ENCODE peak calls at places on chromosomes 3 and 15, in six cellular contexts. W, O, E, U, R and L are unnamed samples.

GRCh38 chr3:124599779-124600693 is 130.2 kb upstream of the UMPS start:
- DNase-seq in W (no peak), O (peak), E (peak), U (no peak), R (peak), L (no peak)

GRCh38 chr3:46656778-46657556 is 36.5 kb downstream of the ALS2CL start:
- DNase-seq in W (no peak), O (no peak), E (no peak), U (no peak), R (no peak), L (no peak)

GRCh38 chr3:153242900-153243299 is 80.9 kb downstream of the RAP2B start:
- DNase-seq in W (no peak), O (no peak), E (no peak), U (no peak), R (no peak), L (no peak)

GRCh38 chr3:161069441-161070251 is 35.5 kb downstream of the B3GALNT1 start:
- DNase-seq in W (peak), O (no peak), E (peak), U (no peak), R (no peak), L (no peak)

GRCh38 chr3:127637546-127637945 is 8.6 kb downstream of the PODXL2 start:
- DNase-seq in W (no peak), O (no peak), E (no peak), U (no peak), R (no peak), L (no peak)

GRCh38 chr3:47856669-47857068 is 53.7 kb downstream of the DHX30 start:
- DNase-seq in W (no peak), O (no peak), E (no peak), U (no peak), R (no peak), L (no peak)

GRCh38 chr3:138782748-138783147 is 52.0 kb downstream of the PIK3CB start:
- DNase-seq in W (no peak), O (no peak), E (no peak), U (no peak), R (no peak), L (no peak)

GRCh38 chr15:69595009-69595825 is 142.6 kb downstream of the RPLP1 start:
- DNase-seq in W (no peak), O (no peak), E (no peak), U (no peak), R (peak), L (no peak)

GRCh38 chr3:115912372-115912771 is 289.1 kb downstream of the GAP43 start:
- DNase-seq in W (no peak), O (no peak), E (no peak), U (no peak), R (no peak), L (no peak)

GRCh38 chr3:71542548-71543370 is 40.8 kb downstream of the FOXP1 start:
- DNase-seq in W (no peak), O (no peak), E (peak), U (peak), R (peak), L (peak)

GRCh38 chr15:52733078-52733477 is 53.9 kb upstream of the ATOSA start:
- DNase-seq in W (no peak), O (peak), E (no peak), U (no peak), R (no peak), L (peak)

GRCh38 chr3:152508705-152509104 is 240.0 kb downstream of the MBNL1 start:
- DNase-seq in W (no peak), O (peak), E (peak), U (no peak), R (no peak), L (peak)

GRCh38 chr3:147392083-147392916 is 14.0 kb downstream of the ZIC4 start:
- DNase-seq in W (no peak), O (no peak), E (peak), U (no peak), R (no peak), L (no peak)

GRCh38 chr3:59513570-59513969 is 463.7 kb upstream of the CFAP20DC start:
- DNase-seq in W (no peak), O (no peak), E (no peak), U (no peak), R (no peak), L (no peak)

GRCh38 chr15:85766007-85766831 is 28.5 kb downstream of the KLHL25 start:
- DNase-seq in W (no peak), O (no peak), E (no peak), U (no peak), R (no peak), L (no peak)

GRCh38 chr3:143808999-143809700 is 39.1 kb downstream of the SLC9A9 start:
- DNase-seq in W (no peak), O (no peak), E (no peak), U (no peak), R (no peak), L (no peak)

GRCh38 chr3:99934984-99935797 is 117.5 kb downstream of the CMSS1 start:
- DNase-seq in W (no peak), O (peak), E (peak), U (no peak), R (no peak), L (no peak)

GRCh38 chr3:126659915-126660886 is 5.3 kb upstream of the TXNRD3 start:
- DNase-seq in W (no peak), O (peak), E (no peak), U (no peak), R (no peak), L (no peak)

GRCh38 chr3:71447803-71448202 is 135.7 kb downstream of the FOXP1 start:
- DNase-seq in W (no peak), O (no peak), E (no peak), U (no peak), R (no peak), L (no peak)

GRCh38 chr3:125231895-125232294 is 19.3 kb upstream of the SLC12A8 start:
- DNase-seq in W (no peak), O (no peak), E (peak), U (no peak), R (no peak), L (no peak)

GRCh38 chr3:143586565-143586964 is 261.7 kb downstream of the SLC9A9 start:
- DNase-seq in W (no peak), O (no peak), E (no peak), U (peak), R (no peak), L (no peak)

GRCh38 chr3:52809821-52810377 is 15.3 kb downstream of the ITIH3 start:
- DNase-seq in W (no peak), O (no peak), E (no peak), U (no peak), R (no peak), L (no peak)

GRCh38 chr3:64368163-64369025 is 143.1 kb upstream of the PRICKLE2 start:
- DNase-seq in W (no peak), O (no peak), E (no peak), U (no peak), R (no peak), L (no peak)

GRCh38 chr3:124881976-124882697 is 5.0 kb downstream of the ITGB5 start:
- DNase-seq in W (no peak), O (no peak), E (no peak), U (no peak), R (no peak), L (no peak)

GRCh38 chr15:75420698-75421097 is 30.8 kb downstream of the SIN3A start:
- DNase-seq in W (no peak), O (no peak), E (peak), U (no peak), R (no peak), L (no peak)

GRCh38 chr3:44522494-44522933 is 32.5 kb upstream of the ZKSCAN7 start:
- DNase-seq in W (no peak), O (peak), E (no peak), U (no peak), R (no peak), L (no peak)

GRCh38 chr3:69309810-69310209 is 76.1 kb downstream of the FRMD4B start:
- DNase-seq in W (no peak), O (peak), E (no peak), U (no peak), R (no peak), L (no peak)

GRCh38 chr3:46564190-46565112 is 1.7 kb downstream of the LRRC2 start:
- DNase-seq in W (no peak), O (no peak), E (no peak), U (no peak), R (no peak), L (no peak)

GRCh38 chr3:58962040-58962651 is 87.7 kb downstream of the CFAP20DC start:
- DNase-seq in W (no peak), O (no peak), E (no peak), U (no peak), R (no peak), L (no peak)

GRCh38 chr3:116815831-116816588 is 106.4 kb downstream of the TUSC7 start:
- DNase-seq in W (no peak), O (no peak), E (no peak), U (no peak), R (peak), L (no peak)

GRCh38 chr3:161265916-161266571 is 44.9 kb downstream of the NMD3 start:
- DNase-seq in W (no peak), O (no peak), E (peak), U (no peak), R (no peak), L (no peak)

GRCh38 chr3:54046677-54047214 is 75.6 kb upstream of the CACNA2D3 start:
- DNase-seq in W (no peak), O (no peak), E (no peak), U (no peak), R (no peak), L (no peak)

GRCh38 chr15:38069506-38069905 is 135.1 kb downstream of the TMCO5A start:
- DNase-seq in W (no peak), O (no peak), E (peak), U (no peak), R (peak), L (no peak)

GRCh38 chr3:169402667-169403360 is 260.7 kb downstream of the MECOM start:
- DNase-seq in W (no peak), O (no peak), E (no peak), U (no peak), R (no peak), L (no peak)

GRCh38 chr3:169394316-169394715 is 269.2 kb downstream of the MECOM start:
- DNase-seq in W (no peak), O (no peak), E (no peak), U (no peak), R (no peak), L (no peak)

GRCh38 chr3:169400874-169401273 is 262.6 kb downstream of the MECOM start:
- DNase-seq in W (no peak), O (no peak), E (no peak), U (no peak), R (no peak), L (no peak)

GRCh38 chr3:169400205-169400604 is 263.3 kb downstream of the MECOM start:
- DNase-seq in W (no peak), O (no peak), E (no peak), U (no peak), R (no peak), L (no peak)

GRCh38 chr3:169399068-169399467 is 264.4 kb downstream of the MECOM start:
- DNase-seq in W (no peak), O (no peak), E (no peak), U (no peak), R (no peak), L (no peak)
- TF ChIP-seq POLR2AphosphoS5 in W (no peak), O (no peak), E (no peak), U (no peak), R (no peak), L (no peak)

GRCh38 chr3:66501483-66502266 is 853 bp upstream of the LRIG1 start:
- DNase-seq in W (no peak), O (no peak), E (no peak), U (no peak), R (no peak), L (no peak)
- TF ChIP-seq CTCF in W (no peak), O (no peak), E (no peak), U (no peak), R (no peak), L (no peak)

DNA sequence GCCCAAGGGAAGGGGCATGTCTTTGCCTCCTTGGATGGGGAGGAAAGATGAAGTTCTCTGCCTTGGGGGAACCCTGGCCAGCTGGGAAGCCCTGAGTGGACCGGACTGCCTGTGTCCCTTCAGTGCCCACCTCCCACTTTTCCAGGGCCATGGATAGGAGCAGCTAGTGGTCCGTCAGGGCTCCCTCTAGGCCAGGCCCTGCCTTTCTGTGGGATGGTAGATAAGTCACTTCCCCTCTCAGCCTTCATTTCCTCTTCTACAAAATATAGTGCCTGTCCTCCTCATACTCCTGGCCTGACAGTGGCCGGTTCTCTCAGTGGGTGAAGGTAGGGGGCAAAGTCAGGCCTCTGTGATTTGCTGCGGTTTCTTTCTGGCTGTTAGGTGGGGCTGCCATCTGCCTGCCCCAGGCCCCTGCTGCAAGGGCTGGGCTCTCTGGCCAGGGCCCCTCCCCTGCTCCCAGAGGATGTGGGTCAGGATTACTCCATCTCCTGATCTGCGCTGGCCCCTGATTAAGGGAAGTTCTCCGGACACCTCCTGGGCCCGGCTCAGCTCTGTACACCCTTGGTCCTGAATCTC is 1.4 kb downstream of the PLEKHO2 start:
- DNase-seq in W (no peak), O (no peak), E (peak), U (peak), R (peak), L (peak)
- TF ChIP-seq POLR2AphosphoS5 in W (no peak), O (no peak), E (no peak), U (no peak), R (no peak), L (peak)

GRCh38 chr3:13654330-13655073 is 105.6 kb downstream of the FBLN2 start:
- DNase-seq in W (no peak), O (no peak), E (no peak), U (no peak), R (no peak), L (no peak)

GRCh38 chr3:13656584-13657301 is 107.8 kb downstream of the FBLN2 start:
- DNase-seq in W (no peak), O (no peak), E (no peak), U (no peak), R (no peak), L (no peak)

GRCh38 chr3:13657660-13658435 is 108.9 kb downstream of the FBLN2 start:
- DNase-seq in W (no peak), O (no peak), E (peak), U (no peak), R (peak), L (peak)

GRCh38 chr3:13653631-13654279 is 104.8 kb downstream of the FBLN2 start:
- DNase-seq in W (no peak), O (no peak), E (no peak), U (no peak), R (no peak), L (no peak)

GRCh38 chr3:13655074-13655913 is 106.4 kb downstream of the FBLN2 start:
- DNase-seq in W (no peak), O (no peak), E (peak), U (no peak), R (peak), L (no peak)
- TF ChIP-seq CTCF in W (peak), O (peak), E (peak), U (no peak), R (peak), L (no peak)

DNA sequence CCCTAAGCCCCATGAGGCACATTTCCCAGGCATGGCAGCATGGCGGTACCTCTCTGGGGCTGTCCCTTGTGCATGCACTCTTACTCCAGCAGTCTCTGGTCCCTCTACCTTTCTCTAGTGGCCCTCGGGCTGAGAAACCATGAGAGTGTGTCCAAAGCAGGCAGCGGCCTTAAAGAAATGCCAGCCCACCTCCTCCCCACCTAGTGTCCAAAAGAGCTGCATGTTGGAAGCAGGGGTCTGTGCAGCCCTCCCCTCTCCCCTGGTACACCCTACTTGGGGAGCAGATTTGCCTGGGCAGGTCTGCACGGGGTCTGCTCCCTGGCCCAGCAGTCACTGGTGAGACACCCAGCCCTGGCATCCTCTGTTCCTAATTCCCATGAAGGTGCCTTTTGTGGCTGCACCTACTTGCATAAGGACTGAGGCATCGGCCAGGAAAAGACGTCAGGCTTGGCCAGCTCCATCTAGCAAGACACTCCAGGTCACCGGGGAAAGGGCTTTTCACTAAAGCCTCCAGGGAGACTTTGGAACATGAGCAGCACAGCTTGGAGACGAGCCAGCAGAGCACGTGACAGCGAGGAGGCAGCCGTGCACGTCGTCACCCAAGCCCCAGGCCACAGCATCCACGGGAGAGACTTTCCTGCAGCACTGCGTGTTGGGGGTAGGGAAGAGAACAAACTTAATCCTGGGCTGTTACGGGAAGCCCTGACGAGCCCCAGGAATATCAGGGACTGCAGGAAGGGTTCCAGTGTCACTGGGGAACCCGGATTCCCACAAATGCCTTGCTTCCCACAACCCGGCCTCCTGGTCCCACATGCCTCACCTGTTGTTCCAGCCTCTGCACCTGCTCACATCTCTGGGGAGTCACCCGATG is 38.8 kb downstream of the TM2D3 start:
- DNase-seq in W (no peak), O (peak), E (no peak), U (peak), R (peak), L (no peak)
- TF ChIP-seq POLR2AphosphoS5 in W (no peak), O (peak), E (no peak), U (no peak), R (peak), L (no peak)

GRCh38 chr3:15427182-15427880 is at the start of the genes EAF1 and METTL6:
- DNase-seq in W (peak), O (peak), E (peak), U (peak), R (peak), L (peak)
- TF ChIP-seq CTCF in W (no peak), O (no peak), E (peak), U (no peak), R (peak), L (no peak)

GRCh38 chr3:188270423-188270972 is 116.5 kb downstream of the LPP start:
- DNase-seq in W (no peak), O (peak), E (peak), U (peak), R (no peak), L (no peak)
- TF ChIP-seq POLR2AphosphoS5 in W (no peak), O (no peak), E (peak), U (peak), R (peak), L (no peak)

DNA sequence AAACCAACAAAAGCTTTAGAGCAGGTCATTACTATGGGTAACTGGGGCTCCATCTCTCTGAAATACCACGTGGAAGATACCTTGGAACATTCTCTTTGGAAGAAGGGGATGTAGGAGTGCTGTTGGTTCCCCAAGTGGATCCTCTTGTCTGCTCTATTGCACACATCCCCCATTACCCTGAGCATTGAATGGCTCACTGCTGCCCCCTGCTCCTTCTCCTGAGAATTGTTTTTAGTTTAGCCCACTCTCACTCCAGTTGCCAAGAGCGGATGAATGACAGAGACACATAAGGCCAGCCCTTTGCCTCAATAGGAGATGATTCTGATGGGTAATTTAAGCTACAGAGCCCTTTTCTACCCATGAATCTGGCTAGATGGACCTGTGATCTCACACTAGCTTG is 135.6 kb upstream of the SUCLG2 start:
- DNase-seq in W (peak), O (peak), E (peak), U (no peak), R (peak), L (peak)
- TF ChIP-seq CTCF in W (peak), O (peak), E (peak), U (no peak), R (peak), L (peak)